ENCODE peak calls at places on chromosomes 13 and 19, in seven cellular contexts. X is tibial artery, S is neural progenitor cell, L is thoracic aorta, F is GM23338, G is nephron progenitor cell, Z is type B pancreatic cell. H is an unnamed sample.

GRCh38 chr13:110226051-110226562 is 80.8 kb downstream of the COL4A1 start:
- DNase-seq in F (no peak), S (no peak), G (no peak), L (no peak), X (no peak), Z (no peak), H (no peak)

GRCh38 chr13:101612736-101613135 is 160.3 kb downstream of the ITGBL1 start:
- DNase-seq in F (no peak), S (no peak), G (no peak), X (no peak), Z (no peak), L (no peak), H (no peak)

GRCh38 chr19:36086326-36086725 is 24.6 kb upstream of the OVOL3 start:
- DNase-seq in L (no peak), X (no peak), F (no peak), S (no peak), Z (no peak), G (no peak), H (no peak)

GRCh38 chr13:108919036-108919907 is 289.9 kb downstream of the MYO16 start:
- DNase-seq in F (no peak), L (no peak), X (no peak), Z (no peak), S (no peak), G (no peak), H (no peak)

GRCh38 chr13:84139561-84140158 is 257.4 kb upstream of the SLITRK1 start:
- DNase-seq in F (peak; percentile 43), G (no peak), S (no peak), X (no peak), L (no peak), Z (no peak), H (no peak)

GRCh38 chr19:43560687-43561086 is 14.6 kb downstream of the XRCC1 start:
- DNase-seq in X (no peak), Z (no peak), S (no peak), L (no peak), F (peak; percentile 40), G (no peak), H (no peak)

GRCh38 chr13:94154362-94154761 is 325.1 kb downstream of the DCT start:
- DNase-seq in F (no peak), G (no peak), S (no peak), X (peak; percentile 75), L (no peak), Z (no peak), H (no peak)

GRCh38 chr13:31909889-31910551 is 121.6 kb upstream of the FRY start:
- DNase-seq in L (no peak), S (peak; percentile 75), F (peak; percentile 82), X (no peak), G (peak; percentile 55), Z (no peak), H (peak; percentile 25)

GRCh38 chr19:29872224-29872731 is 60.5 kb downstream of the CCNE1 start:
- DNase-seq in G (peak; percentile 47), F (peak; percentile 65), Z (no peak), S (peak; percentile 81), X (no peak), L (no peak), H (no peak)

GRCh38 chr19:35828694-35829301 is 16.2 kb upstream of the PRODH2 start:
- DNase-seq in X (no peak), Z (peak; percentile 80), F (peak; percentile 93), G (peak; percentile 94), S (peak; percentile 95), L (no peak), H (peak; percentile 80)

GRCh38 chr19:43467730-43468129 is 2.3 kb upstream of the LYPD3 start:
- DNase-seq in L (no peak), S (no peak), X (no peak), G (no peak), Z (no peak), F (no peak), H (no peak)

GRCh38 chr13:24033527-24034302 is 126.8 kb upstream of the SPATA13 start:
- DNase-seq in X (no peak), G (no peak), S (no peak), F (no peak), Z (no peak), L (no peak), H (no peak)

GRCh38 chr19:39497850-39498261 is 891 bp upstream of the DLL3 start:
- DNase-seq in S (peak; percentile 89), Z (peak; percentile 82), X (no peak), L (no peak), G (peak; percentile 78), F (peak; percentile 89), H (peak; percentile 37)

GRCh38 chr19:51799998-51800848 is 5.3 kb downstream of the FPR3 start:
- DNase-seq in S (no peak), Z (no peak), F (no peak), G (no peak), X (peak; percentile 78), L (no peak), H (no peak)

GRCh38 chr13:97856001-97856675 is 97.3 kb upstream of the IPO5 start:
- DNase-seq in G (peak; percentile 17), F (peak; percentile 45), L (no peak), Z (no peak), S (peak; percentile 76), X (peak; percentile 68), H (no peak)

GRCh38 chr19:58492265-58492664 is 16.1 kb downstream of the ZNF446 start:
- DNase-seq in F (no peak), L (no peak), X (no peak), Z (no peak), G (no peak), S (no peak), H (no peak)

GRCh38 chr13:52162279-52163101 is 3.1 kb upstream of the NEK3 start:
- DNase-seq in Z (no peak), X (no peak), S (peak; percentile 31), F (no peak), G (no peak), L (no peak), H (no peak)

GRCh38 chr13:113077566-113077952 is 28.0 kb upstream of the F7 start:
- DNase-seq in L (no peak), F (no peak), Z (no peak), X (no peak), G (no peak), S (no peak), H (no peak)

DNA sequence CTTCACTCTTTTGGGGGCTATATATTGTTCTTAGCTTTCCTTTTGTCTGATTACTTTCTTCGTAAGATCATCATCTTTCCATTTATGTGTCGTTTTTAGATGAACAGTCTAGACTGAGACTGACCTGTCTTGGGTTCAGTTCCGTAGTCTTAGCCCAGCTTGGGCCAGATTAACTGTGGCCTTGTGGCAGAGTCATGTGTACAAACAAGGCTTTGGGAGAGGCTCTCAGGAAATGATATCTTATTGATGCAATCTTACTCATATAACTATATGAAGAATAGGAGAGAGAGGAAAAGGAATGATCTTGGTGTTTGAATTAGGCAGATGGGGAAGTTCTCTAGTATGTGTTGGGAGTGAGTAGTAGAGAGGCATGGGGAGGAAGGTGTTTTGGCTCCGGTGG is 6.8 kb upstream of the ERCC5 start:
- DNase-seq in X (no peak), G (no peak), F (no peak), Z (no peak), L (no peak), S (no peak), H (no peak)
- TF ChIP-seq CTCF in X (no peak), G (no peak), F (no peak), Z (no peak), L (no peak), S (no peak), H (no peak)

DNA sequence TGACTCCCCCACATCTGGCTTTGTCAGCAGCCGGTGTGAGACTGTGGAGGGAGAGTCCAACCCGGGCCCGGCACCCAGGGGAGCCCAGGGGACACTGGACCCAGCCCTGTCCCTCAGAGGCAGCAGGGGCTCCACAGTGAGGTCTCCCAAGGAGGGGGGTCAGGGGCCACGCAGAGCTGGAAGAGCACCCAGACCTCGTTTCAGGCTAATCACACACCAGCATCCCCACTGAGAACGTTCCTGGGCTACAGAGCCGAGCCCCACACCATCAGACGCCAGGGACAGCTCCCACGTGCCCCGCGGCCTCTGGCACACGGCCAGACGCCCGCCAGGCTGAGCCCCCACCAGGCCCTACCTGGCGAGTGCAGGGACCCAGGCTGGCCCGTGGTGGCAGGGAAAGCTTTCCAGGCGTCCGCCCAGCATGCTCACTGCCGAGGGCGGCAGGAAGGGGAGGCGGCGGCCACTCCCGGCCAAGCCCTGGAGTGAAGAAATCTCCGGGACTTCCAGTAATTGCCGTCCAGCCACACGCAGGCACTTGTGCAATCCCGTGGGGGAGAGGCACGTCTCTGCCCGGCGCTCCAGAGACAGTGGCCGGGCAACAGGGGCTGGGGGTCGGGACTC is 19.2 kb downstream of the SBNO2 start:
- DNase-seq in G (no peak), F (no peak), Z (no peak), L (peak; percentile 80), S (no peak), X (peak; percentile 95), H (no peak)
- TF ChIP-seq CTCF in G (no peak), F (no peak), Z (no peak), L (peak; percentile 19), S (no peak), X (peak; percentile 25), H (no peak)

GRCh38 chr19:49741210-49741844 is 21.8 kb downstream of the TSKS start:
- DNase-seq in Z (no peak), L (no peak), F (no peak), S (no peak), G (no peak), X (no peak), H (no peak)
- TF ChIP-seq CTCF in Z (no peak), L (no peak), F (no peak), S (no peak), G (no peak), X (no peak), H (no peak)

GRCh38 chr19:11288349-11288748 is 7.6 kb upstream of the TSPAN16 start:
- DNase-seq in L (no peak), Z (no peak), S (no peak), X (no peak), F (peak; percentile 44), G (no peak), H (no peak)
- TF ChIP-seq CTCF in L (peak; percentile 37), Z (peak; percentile 62), S (peak; percentile 29), X (peak; percentile 31), F (peak; percentile 52), G (peak; percentile 21), H (peak; percentile 48)

DNA sequence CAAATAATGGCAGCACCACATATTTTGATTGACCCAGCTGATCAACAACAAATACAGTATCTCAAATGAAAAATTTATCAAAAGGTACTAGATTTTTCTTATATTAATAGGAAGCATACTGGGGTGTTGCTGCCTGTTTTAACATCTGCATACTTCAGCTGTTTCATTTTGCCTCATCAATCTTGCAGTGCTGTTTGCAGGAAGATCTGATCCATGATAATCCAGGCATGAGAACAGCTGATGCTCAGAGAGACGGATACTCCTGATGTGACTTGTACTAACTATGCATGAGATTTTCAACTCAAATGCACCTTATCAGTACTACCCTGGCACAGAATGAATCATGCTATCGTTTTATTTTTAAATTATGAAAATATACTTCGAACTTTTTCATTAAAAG is 2136.8 kb downstream of the PCDH9 start:
- DNase-seq in S (no peak), Z (no peak), G (no peak), L (no peak), F (no peak), X (no peak), H (no peak)
- TF ChIP-seq CTCF in S (no peak), Z (no peak), G (no peak), L (no peak), F (no peak), X (no peak), H (no peak)